ENCODE peak calls at places on chromosomes 5 and 9, in seven cellular contexts. One of them, this sample, is unnamed.

GRCh38 chr5:129001831-129002626 is 36.7 kb downstream of the SLC27A6 start:
- DNase-seq in cardiac muscle cell: no peak
- DNase-seq in CD8-positive, alpha-beta T cell: no peak
- DNase-seq in GM23248: no peak
- DNase-seq in tibial artery: no peak
- DNase-seq in PC-3: no peak
- DNase-seq in heart right ventricle: no peak
- DNase-seq in this sample: no peak

GRCh38 chr5:25649628-25650265 is 1005.0 kb upstream of the CDH10 start:
- DNase-seq in PC-3: peak; percentile 69
- DNase-seq in tibial artery: no peak
- DNase-seq in cardiac muscle cell: no peak
- DNase-seq in heart right ventricle: no peak
- DNase-seq in GM23248: no peak
- DNase-seq in CD8-positive, alpha-beta T cell: no peak
- DNase-seq in this sample: no peak

GRCh38 chr9:17578911-17579793 is at the start of gene SH3GL2:
- DNase-seq in tibial artery: no peak
- DNase-seq in CD8-positive, alpha-beta T cell: no peak
- DNase-seq in PC-3: peak; percentile 61
- DNase-seq in GM23248: peak; percentile 39
- DNase-seq in heart right ventricle: no peak
- DNase-seq in cardiac muscle cell: peak; percentile 27
- DNase-seq in this sample: no peak

GRCh38 chr9:98502311-98502975 is 206.3 kb downstream of the GABBR2 start:
- DNase-seq in GM23248: peak; percentile 90
- DNase-seq in CD8-positive, alpha-beta T cell: no peak
- DNase-seq in heart right ventricle: no peak
- DNase-seq in tibial artery: no peak
- DNase-seq in cardiac muscle cell: peak; percentile 24
- DNase-seq in PC-3: no peak
- DNase-seq in this sample: no peak

GRCh38 chr9:135749171-135750045 is 47.4 kb downstream of the KCNT1 start:
- DNase-seq in GM23248: no peak
- DNase-seq in cardiac muscle cell: no peak
- DNase-seq in heart right ventricle: no peak
- DNase-seq in CD8-positive, alpha-beta T cell: no peak
- DNase-seq in PC-3: no peak
- DNase-seq in tibial artery: no peak
- DNase-seq in this sample: no peak

GRCh38 chr9:34328500-34328982 is 527 bp downstream of the KIF24 start:
- DNase-seq in PC-3: peak; percentile 29
- DNase-seq in heart right ventricle: no peak
- DNase-seq in CD8-positive, alpha-beta T cell: no peak
- DNase-seq in cardiac muscle cell: peak; percentile 44
- DNase-seq in tibial artery: no peak
- DNase-seq in GM23248: no peak
- DNase-seq in this sample: peak; percentile 11

GRCh38 chr9:95249986-95250385 is 67.5 kb downstream of the FANCC start:
- DNase-seq in cardiac muscle cell: no peak
- DNase-seq in CD8-positive, alpha-beta T cell: no peak
- DNase-seq in heart right ventricle: no peak
- DNase-seq in tibial artery: no peak
- DNase-seq in PC-3: no peak
- DNase-seq in GM23248: no peak
- DNase-seq in this sample: peak; percentile 93

GRCh38 chr9:74848150-74848525 is 39.6 kb downstream of the TRPM6 start:
- DNase-seq in CD8-positive, alpha-beta T cell: no peak
- DNase-seq in tibial artery: no peak
- DNase-seq in heart right ventricle: no peak
- DNase-seq in PC-3: no peak
- DNase-seq in GM23248: no peak
- DNase-seq in cardiac muscle cell: no peak
- DNase-seq in this sample: no peak

GRCh38 chr9:34493972-34494535 is 28.7 kb downstream of the ENHO start:
- DNase-seq in PC-3: peak; percentile 34
- DNase-seq in CD8-positive, alpha-beta T cell: peak; percentile 36
- DNase-seq in cardiac muscle cell: peak; percentile 72
- DNase-seq in tibial artery: peak; percentile 41
- DNase-seq in heart right ventricle: peak; percentile 57
- DNase-seq in GM23248: peak; percentile 71
- DNase-seq in this sample: peak; percentile 47

GRCh38 chr9:127979333-127980055 is 1.3 kb downstream of the EEIG1 start:
- DNase-seq in cardiac muscle cell: peak; percentile 40
- DNase-seq in heart right ventricle: no peak
- DNase-seq in GM23248: peak; percentile 88
- DNase-seq in PC-3: peak; percentile 42
- DNase-seq in CD8-positive, alpha-beta T cell: no peak
- DNase-seq in tibial artery: peak; percentile 64
- DNase-seq in this sample: peak; percentile 62

GRCh38 chr9:98533132-98533531 is 175.6 kb downstream of the GABBR2 start:
- DNase-seq in PC-3: no peak
- DNase-seq in cardiac muscle cell: no peak
- DNase-seq in CD8-positive, alpha-beta T cell: no peak
- DNase-seq in GM23248: peak; percentile 67
- DNase-seq in heart right ventricle: no peak
- DNase-seq in tibial artery: no peak
- DNase-seq in this sample: no peak

GRCh38 chr9:81844131-81844567 is 84.1 kb upstream of the SPATA31D4 start:
- DNase-seq in tibial artery: no peak
- DNase-seq in heart right ventricle: no peak
- DNase-seq in CD8-positive, alpha-beta T cell: no peak
- DNase-seq in PC-3: peak; percentile 37
- DNase-seq in cardiac muscle cell: no peak
- DNase-seq in GM23248: no peak
- DNase-seq in this sample: no peak

GRCh38 chr5:35371971-35372426 is 141.7 kb upstream of the PRLR start:
- DNase-seq in cardiac muscle cell: peak; percentile 2
- DNase-seq in heart right ventricle: no peak
- DNase-seq in CD8-positive, alpha-beta T cell: no peak
- DNase-seq in GM23248: no peak
- DNase-seq in tibial artery: no peak
- DNase-seq in PC-3: no peak
- DNase-seq in this sample: no peak

GRCh38 chr9:137225701-137226331 is 842 bp downstream of the CYSRT1 start:
- DNase-seq in GM23248: no peak
- DNase-seq in cardiac muscle cell: no peak
- DNase-seq in tibial artery: no peak
- DNase-seq in PC-3: no peak
- DNase-seq in heart right ventricle: no peak
- DNase-seq in CD8-positive, alpha-beta T cell: no peak
- DNase-seq in this sample: no peak

GRCh38 chr9:20904995-20905394 is 126.4 kb downstream of the HACD4 start:
- DNase-seq in CD8-positive, alpha-beta T cell: no peak
- DNase-seq in tibial artery: no peak
- DNase-seq in PC-3: no peak
- DNase-seq in cardiac muscle cell: no peak
- DNase-seq in GM23248: no peak
- DNase-seq in heart right ventricle: no peak
- DNase-seq in this sample: no peak

GRCh38 chr5:124724357-124725039 is 21.9 kb downstream of the ZNF608 start:
- DNase-seq in cardiac muscle cell: no peak
- DNase-seq in PC-3: no peak
- DNase-seq in GM23248: no peak
- DNase-seq in CD8-positive, alpha-beta T cell: no peak
- DNase-seq in tibial artery: no peak
- DNase-seq in heart right ventricle: no peak
- DNase-seq in this sample: no peak

GRCh38 chr5:161001604-161002003 is 149.6 kb upstream of the ATP10B start:
- DNase-seq in heart right ventricle: no peak
- DNase-seq in cardiac muscle cell: no peak
- DNase-seq in GM23248: no peak
- DNase-seq in CD8-positive, alpha-beta T cell: no peak
- DNase-seq in PC-3: no peak
- DNase-seq in tibial artery: no peak
- DNase-seq in this sample: no peak

GRCh38 chr9:121871431-121872025 is 220.1 kb downstream of the DAB2IP start:
- DNase-seq in tibial artery: no peak
- DNase-seq in cardiac muscle cell: no peak
- DNase-seq in PC-3: peak; percentile 40
- DNase-seq in heart right ventricle: no peak
- DNase-seq in CD8-positive, alpha-beta T cell: no peak
- DNase-seq in GM23248: peak; percentile 85
- DNase-seq in this sample: no peak

GRCh38 chr5:122907238-122907637 is 61.8 kb downstream of the SNX24 start:
- DNase-seq in tibial artery: no peak
- DNase-seq in heart right ventricle: no peak
- DNase-seq in cardiac muscle cell: peak; percentile 69
- DNase-seq in PC-3: peak; percentile 61
- DNase-seq in GM23248: peak; percentile 68
- DNase-seq in CD8-positive, alpha-beta T cell: no peak
- DNase-seq in this sample: no peak

GRCh38 chr5:173781432-173781825 is 106.7 kb upstream of the CPEB4 start:
- DNase-seq in PC-3: peak; percentile 54
- DNase-seq in GM23248: no peak
- DNase-seq in cardiac muscle cell: peak; percentile 45
- DNase-seq in heart right ventricle: no peak
- DNase-seq in CD8-positive, alpha-beta T cell: no peak
- DNase-seq in tibial artery: no peak
- DNase-seq in this sample: no peak

GRCh38 chr9:126491256-126491879 is 122.4 kb upstream of the LMX1B start:
- DNase-seq in GM23248: peak; percentile 81
- DNase-seq in heart right ventricle: no peak
- DNase-seq in tibial artery: no peak
- DNase-seq in cardiac muscle cell: peak; percentile 76
- DNase-seq in CD8-positive, alpha-beta T cell: peak; percentile 56
- DNase-seq in PC-3: peak; percentile 70
- DNase-seq in this sample: peak; percentile 89

GRCh38 chr5:15234911-15235310 is 265.1 kb upstream of the FBXL7 start:
- DNase-seq in tibial artery: no peak
- DNase-seq in GM23248: no peak
- DNase-seq in CD8-positive, alpha-beta T cell: no peak
- DNase-seq in PC-3: no peak
- DNase-seq in cardiac muscle cell: no peak
- DNase-seq in heart right ventricle: no peak
- DNase-seq in this sample: no peak

GRCh38 chr9:108272350-108272899 is 583.4 kb downstream of the ACTL7B start:
- DNase-seq in tibial artery: peak; percentile 51
- DNase-seq in GM23248: peak; percentile 74
- DNase-seq in PC-3: peak; percentile 54
- DNase-seq in cardiac muscle cell: peak; percentile 75
- DNase-seq in CD8-positive, alpha-beta T cell: no peak
- DNase-seq in heart right ventricle: peak; percentile 46
- DNase-seq in this sample: peak; percentile 72

DNA sequence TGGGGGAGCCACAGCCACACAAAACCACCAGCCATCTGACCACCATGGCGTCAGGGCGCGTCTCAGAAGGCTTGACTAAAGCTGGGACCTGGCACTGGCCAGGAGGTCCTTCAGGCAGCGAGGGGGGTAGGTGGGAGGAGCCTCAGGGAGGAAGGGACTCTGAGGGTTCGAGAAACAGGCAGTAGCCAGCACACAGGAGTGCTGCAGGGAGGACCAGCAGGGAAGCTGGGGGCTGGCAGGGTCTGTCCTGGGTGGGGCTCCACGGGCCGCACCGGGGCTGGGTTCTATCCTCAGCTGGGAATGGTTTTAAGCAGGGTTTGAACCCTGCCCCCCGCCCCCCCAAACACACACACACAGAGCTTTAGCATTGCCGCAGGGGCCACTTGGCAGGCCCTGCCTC is 7.4 kb downstream of the FAM163B start:
- DNase-seq in PC-3: no peak
- DNase-seq in GM23248: no peak
- DNase-seq in tibial artery: no peak
- DNase-seq in cardiac muscle cell: no peak
- DNase-seq in CD8-positive, alpha-beta T cell: no peak
- DNase-seq in heart right ventricle: no peak
- DNase-seq in this sample: no peak
- H3K4me1 ChIP-seq in PC-3: no peaks in the 10 kb centered on the region
- H3K4me1 ChIP-seq in GM23248: no peaks in the 10 kb centered on the region
- H3K4me1 ChIP-seq in tibial artery: no peaks in the 10 kb centered on the region
- H3K4me1 ChIP-seq in cardiac muscle cell: no peaks in the 10 kb centered on the region
- H3K4me1 ChIP-seq in CD8-positive, alpha-beta T cell: peaks cover 11% of the 10 kb centered on the region
- H3K4me1 ChIP-seq in heart right ventricle: no peaks in the 10 kb centered on the region
- H3K4me1 ChIP-seq in this sample: peaks cover 19% of the 10 kb centered on the region

DNA sequence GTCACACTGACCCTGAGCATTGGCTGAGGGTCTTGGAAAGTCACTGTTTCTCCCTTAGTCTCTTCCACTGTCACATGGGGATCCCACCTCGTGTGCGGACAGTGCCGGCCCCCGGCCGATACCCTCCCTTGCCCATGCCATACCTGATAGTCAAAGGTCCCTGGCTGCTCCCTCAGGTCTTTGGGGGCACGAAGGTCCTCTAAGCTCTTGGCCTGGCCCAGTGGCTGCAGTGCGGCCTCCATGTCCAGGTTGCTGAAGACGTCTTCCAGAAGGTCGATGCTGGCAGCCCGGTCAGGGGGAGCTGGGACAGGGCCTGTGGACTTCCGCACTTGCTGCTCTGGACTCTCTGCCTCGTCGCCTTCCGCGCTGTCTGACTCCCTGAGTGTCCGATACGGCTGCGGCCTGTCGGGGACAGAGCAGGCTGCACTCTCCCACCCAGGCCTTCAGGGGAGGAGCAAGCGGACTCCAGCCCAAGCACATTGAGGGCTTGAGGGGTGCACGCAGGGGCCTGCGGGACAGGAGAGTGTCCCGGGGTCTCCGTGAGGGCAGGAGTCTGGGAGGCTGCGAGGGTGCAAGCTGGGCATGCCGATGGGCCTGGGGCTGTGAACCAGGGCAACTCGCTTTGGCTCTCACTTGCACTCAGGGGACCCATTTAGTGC is 27.6 kb downstream of the CRB2 start:
- DNase-seq in PC-3: no peak
- DNase-seq in heart right ventricle: no peak
- DNase-seq in cardiac muscle cell: no peak
- DNase-seq in GM23248: no peak
- DNase-seq in CD8-positive, alpha-beta T cell: no peak
- DNase-seq in tibial artery: no peak
- DNase-seq in this sample: no peak
- H3K27ac ChIP-seq in PC-3: no peak overlapping the region
- H3K27ac ChIP-seq in heart right ventricle: no peak overlapping the region
- H3K27ac ChIP-seq in cardiac muscle cell: peak overlapping the region; percentile 44
- H3K27ac ChIP-seq in GM23248: no peak overlapping the region
- H3K27ac ChIP-seq in CD8-positive, alpha-beta T cell: no peak overlapping the region
- H3K27ac ChIP-seq in tibial artery: no peak overlapping the region
- H3K27ac ChIP-seq in this sample: no peak overlapping the region

GRCh38 chr9:6696178-6696577 is 50.6 kb upstream of the GLDC start:
- DNase-seq in PC-3: no peak
- DNase-seq in heart right ventricle: no peak
- DNase-seq in cardiac muscle cell: no peak
- DNase-seq in CD8-positive, alpha-beta T cell: no peak
- DNase-seq in tibial artery: no peak
- DNase-seq in GM23248: no peak
- DNase-seq in this sample: no peak
- H3K4me1 ChIP-seq in PC-3: no peaks in the 10 kb centered on the region
- H3K4me1 ChIP-seq in heart right ventricle: no peaks in the 10 kb centered on the region
- H3K4me1 ChIP-seq in cardiac muscle cell: no peaks in the 10 kb centered on the region
- H3K4me1 ChIP-seq in CD8-positive, alpha-beta T cell: no peaks in the 10 kb centered on the region
- H3K4me1 ChIP-seq in tibial artery: no peaks in the 10 kb centered on the region
- H3K4me1 ChIP-seq in GM23248: no peaks in the 10 kb centered on the region
- H3K4me1 ChIP-seq in this sample: no peaks in the 10 kb centered on the region

DNA sequence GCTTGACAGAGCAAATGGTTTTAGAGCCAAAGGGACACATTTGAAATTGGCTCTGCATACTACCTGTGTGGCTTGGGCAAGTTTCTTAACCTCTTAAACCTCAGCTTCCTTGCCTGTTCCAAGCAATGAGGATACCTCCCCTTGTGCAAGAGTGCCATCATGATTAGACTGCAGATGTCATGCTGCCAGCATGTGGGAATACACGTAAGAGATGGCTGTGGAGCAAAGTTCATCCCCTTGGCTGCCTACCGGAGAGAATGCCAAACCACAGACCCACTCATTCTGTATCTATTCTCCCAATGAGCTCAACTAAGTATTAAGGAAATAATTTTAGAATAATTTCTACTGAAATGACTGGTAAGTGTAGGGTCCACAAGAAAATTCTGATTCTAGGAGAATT is 101.3 kb downstream of the WDR41 start:
- DNase-seq in cardiac muscle cell: peak; percentile 65
- DNase-seq in CD8-positive, alpha-beta T cell: no peak
- DNase-seq in PC-3: peak; percentile 70
- DNase-seq in tibial artery: no peak
- DNase-seq in heart right ventricle: no peak
- DNase-seq in GM23248: peak; percentile 93
- DNase-seq in this sample: no peak
- H3K27ac ChIP-seq in cardiac muscle cell: no peak overlapping the region
- H3K27ac ChIP-seq in CD8-positive, alpha-beta T cell: no peak overlapping the region
- H3K27ac ChIP-seq in PC-3: no peak overlapping the region
- H3K27ac ChIP-seq in tibial artery: peak overlapping the region; percentile 60
- H3K27ac ChIP-seq in heart right ventricle: no peak overlapping the region
- H3K27ac ChIP-seq in GM23248: no peak overlapping the region
- H3K27ac ChIP-seq in this sample: no peak overlapping the region

This sample was measured in SJCRH30.